ENCODE peak calls at places on chromosomes 12 and 14, in four cellular contexts. One of them, this sample, is unnamed.

GRCh38 chr14:100104523-100105300 is 39.5 kb downstream of the EVL start:
- DNase-seq in ELR: peak
- DNase-seq in CD4-positive, CD25-positive, alpha-beta regulatory T cell: no peak
- DNase-seq in GM19239: no peak
- DNase-seq in this sample: no peak

GRCh38 chr12:48414046-48414445 is 58.3 kb upstream of the ANP32D start:
- DNase-seq in CD4-positive, CD25-positive, alpha-beta regulatory T cell: no peak
- DNase-seq in GM19239: no peak
- DNase-seq in ELR: no peak
- DNase-seq in this sample: no peak

GRCh38 chr12:132342322-132342721 is 12.9 kb upstream of the GALNT9 start:
- DNase-seq in ELR: no peak
- DNase-seq in GM19239: no peak
- DNase-seq in CD4-positive, CD25-positive, alpha-beta regulatory T cell: no peak
- DNase-seq in this sample: no peak

GRCh38 chr14:105144666-105145380 is 23.8 kb downstream of the JAG2 start:
- DNase-seq in GM19239: no peak
- DNase-seq in ELR: no peak
- DNase-seq in CD4-positive, CD25-positive, alpha-beta regulatory T cell: no peak
- DNase-seq in this sample: no peak

GRCh38 chr14:86915416-86915815 is 1077.6 kb downstream of the GALC start:
- DNase-seq in GM19239: no peak
- DNase-seq in ELR: no peak
- DNase-seq in CD4-positive, CD25-positive, alpha-beta regulatory T cell: no peak
- DNase-seq in this sample: no peak

GRCh38 chr14:101808020-101808641 is 46.6 kb downstream of the PPP2R5C start:
- DNase-seq in CD4-positive, CD25-positive, alpha-beta regulatory T cell: no peak
- DNase-seq in GM19239: no peak
- DNase-seq in ELR: peak
- DNase-seq in this sample: no peak

GRCh38 chr14:78509516-78509915 is 339.3 kb downstream of the NRXN3 start:
- DNase-seq in CD4-positive, CD25-positive, alpha-beta regulatory T cell: no peak
- DNase-seq in GM19239: no peak
- DNase-seq in ELR: no peak
- DNase-seq in this sample: no peak

GRCh38 chr12:7108042-7108927 is 729 bp downstream of the C1RL start:
- DNase-seq in ELR: peak
- DNase-seq in GM19239: peak
- DNase-seq in CD4-positive, CD25-positive, alpha-beta regulatory T cell: peak
- DNase-seq in this sample: peak

GRCh38 chr14:69980457-69981414 is 101.5 kb downstream of the SMOC1 start:
- DNase-seq in ELR: no peak
- DNase-seq in GM19239: no peak
- DNase-seq in CD4-positive, CD25-positive, alpha-beta regulatory T cell: no peak
- DNase-seq in this sample: no peak

GRCh38 chr14:68612049-68612448 is 180.8 kb downstream of the ZFP36L1 start:
- DNase-seq in CD4-positive, CD25-positive, alpha-beta regulatory T cell: no peak
- DNase-seq in GM19239: no peak
- DNase-seq in ELR: no peak
- DNase-seq in this sample: no peak

GRCh38 chr14:44108601-44109000 is 398.5 kb downstream of the FSCB start:
- DNase-seq in CD4-positive, CD25-positive, alpha-beta regulatory T cell: no peak
- DNase-seq in GM19239: no peak
- DNase-seq in ELR: peak
- DNase-seq in this sample: no peak

GRCh38 chr14:69288001-69288771 is 28.2 kb downstream of the GALNT16 start:
- DNase-seq in ELR: peak
- DNase-seq in GM19239: no peak
- DNase-seq in CD4-positive, CD25-positive, alpha-beta regulatory T cell: no peak
- DNase-seq in this sample: no peak

GRCh38 chr12:7221486-7221885 is 32.0 kb downstream of the PEX5 start:
- DNase-seq in CD4-positive, CD25-positive, alpha-beta regulatory T cell: no peak
- DNase-seq in GM19239: no peak
- DNase-seq in ELR: peak
- DNase-seq in this sample: no peak

GRCh38 chr14:92984896-92985295 is 61.9 kb downstream of the CHGA start:
- DNase-seq in CD4-positive, CD25-positive, alpha-beta regulatory T cell: no peak
- DNase-seq in ELR: no peak
- DNase-seq in GM19239: no peak
- DNase-seq in this sample: no peak

GRCh38 chr12:12216349-12217017 is 50.4 kb downstream of the LRP6 start:
- DNase-seq in CD4-positive, CD25-positive, alpha-beta regulatory T cell: no peak
- DNase-seq in GM19239: no peak
- DNase-seq in ELR: no peak
- DNase-seq in this sample: no peak

GRCh38 chr14:93104961-93105360 is 10.8 kb downstream of the ITPK1 start:
- DNase-seq in CD4-positive, CD25-positive, alpha-beta regulatory T cell: no peak
- DNase-seq in GM19239: no peak
- DNase-seq in ELR: peak
- DNase-seq in this sample: no peak

GRCh38 chr12:88952543-88952942 is 372.3 kb upstream of the KITLG start:
- DNase-seq in CD4-positive, CD25-positive, alpha-beta regulatory T cell: no peak
- DNase-seq in ELR: peak
- DNase-seq in GM19239: no peak
- DNase-seq in this sample: no peak

GRCh38 chr12:62215506-62215905 is 44.7 kb upstream of the USP15 start:
- DNase-seq in GM19239: no peak
- DNase-seq in CD4-positive, CD25-positive, alpha-beta regulatory T cell: peak
- DNase-seq in ELR: no peak
- DNase-seq in this sample: no peak

GRCh38 chr14:90593254-90594040 is 196.6 kb downstream of the CALM1 start:
- DNase-seq in ELR: no peak
- DNase-seq in CD4-positive, CD25-positive, alpha-beta regulatory T cell: no peak
- DNase-seq in GM19239: no peak
- DNase-seq in this sample: no peak

GRCh38 chr14:74698894-74699293 is 14.0 kb downstream of the AREL1 start:
- DNase-seq in CD4-positive, CD25-positive, alpha-beta regulatory T cell: no peak
- DNase-seq in ELR: no peak
- DNase-seq in GM19239: no peak
- DNase-seq in this sample: no peak

GRCh38 chr12:130880411-130880885 is 8.6 kb downstream of the RAN start:
- DNase-seq in GM19239: no peak
- DNase-seq in ELR: no peak
- DNase-seq in CD4-positive, CD25-positive, alpha-beta regulatory T cell: no peak
- DNase-seq in this sample: peak

GRCh38 chr12:132490481-132491348 is 764 bp downstream of the FBRSL1 start:
- DNase-seq in CD4-positive, CD25-positive, alpha-beta regulatory T cell: no peak
- DNase-seq in ELR: peak
- DNase-seq in GM19239: no peak
- DNase-seq in this sample: no peak

GRCh38 chr14:105855246-105855892 is 329.0 kb downstream of the TMEM121 start:
- DNase-seq in CD4-positive, CD25-positive, alpha-beta regulatory T cell: no peak
- DNase-seq in ELR: no peak
- DNase-seq in GM19239: no peak
- DNase-seq in this sample: no peak

GRCh38 chr12:54413284-54414190 is 5.5 kb downstream of the ITGA5 start:
- DNase-seq in GM19239: peak
- DNase-seq in ELR: peak
- DNase-seq in CD4-positive, CD25-positive, alpha-beta regulatory T cell: peak
- DNase-seq in this sample: peak

GRCh38 chr12:49794021-49794420 is 34.2 kb downstream of the NCKAP5L start:
- DNase-seq in GM19239: no peak
- DNase-seq in ELR: no peak
- DNase-seq in CD4-positive, CD25-positive, alpha-beta regulatory T cell: no peak
- DNase-seq in this sample: no peak

GRCh38 chr14:60722163-60722835 is 1.9 kb downstream of the SIX4 start:
- DNase-seq in GM19239: no peak
- DNase-seq in CD4-positive, CD25-positive, alpha-beta regulatory T cell: no peak
- DNase-seq in ELR: peak
- DNase-seq in this sample: peak

GRCh38 chr14:22668417-22668816 is 24.3 kb upstream of the OR6J1 start:
- DNase-seq in CD4-positive, CD25-positive, alpha-beta regulatory T cell: no peak
- DNase-seq in GM19239: no peak
- DNase-seq in ELR: peak
- DNase-seq in this sample: no peak

GRCh38 chr12:116996058-116996457 is 85.3 kb downstream of the FBXW8 start:
- DNase-seq in CD4-positive, CD25-positive, alpha-beta regulatory T cell: no peak
- DNase-seq in ELR: no peak
- DNase-seq in GM19239: no peak
- DNase-seq in this sample: no peak

GRCh38 chr12:114403690-114404450 is 2.1 kb downstream of the TBX5 start:
- DNase-seq in CD4-positive, CD25-positive, alpha-beta regulatory T cell: no peak
- DNase-seq in GM19239: no peak
- DNase-seq in ELR: peak
- DNase-seq in this sample: no peak

GRCh38 chr12:108017658-108018057 is 111.4 kb upstream of the WSCD2 start:
- DNase-seq in CD4-positive, CD25-positive, alpha-beta regulatory T cell: no peak
- DNase-seq in GM19239: no peak
- DNase-seq in ELR: no peak
- DNase-seq in this sample: no peak

GRCh38 chr12:6769003-6769389 is 2.8 kb downstream of the PTMS start:
- DNase-seq in GM19239: no peak
- DNase-seq in CD4-positive, CD25-positive, alpha-beta regulatory T cell: no peak
- DNase-seq in ELR: no peak
- DNase-seq in this sample: no peak

GRCh38 chr14:105019861-105020814 is 745 bp downstream of the CDCA4 start:
- DNase-seq in ELR: peak
- DNase-seq in CD4-positive, CD25-positive, alpha-beta regulatory T cell: peak
- DNase-seq in GM19239: no peak
- DNase-seq in this sample: peak

GRCh38 chr12:103915306-103915705 is 14.9 kb upstream of the HSP90B1 start:
- DNase-seq in ELR: peak
- DNase-seq in CD4-positive, CD25-positive, alpha-beta regulatory T cell: no peak
- DNase-seq in GM19239: no peak
- DNase-seq in this sample: no peak

GRCh38 chr14:94132285-94132887 is 3.0 kb upstream of the IFI27L2 start:
- DNase-seq in ELR: peak
- DNase-seq in GM19239: no peak
- DNase-seq in CD4-positive, CD25-positive, alpha-beta regulatory T cell: peak
- DNase-seq in this sample: peak